ENCODE peak calls at places on chromosome 3, in eight cellular contexts. P is left cardiac atrium; L is activated CD4-positive, alpha-beta T cell treated with anti-CD3 and anti-CD28 coated beads for 24 hours; E is stimulated activated CD8-positive, alpha-beta memory T cell treated with anti-CD3 and anti-CD28 coated beads, Interleukin-15, amount 100 ng/mL, for 24 hours; V is suprapubic skin; F is HFF-Myc; A is NCI-H1436 treated with DMSO at 0.1 percent for 48 hours; O is fibroblast of pulmonary artery. K is an unnamed sample.

GRCh38 chr3:126056681-126057546 is 27.0 kb downstream of the SLC41A3 start:
- DNase-seq in L (no peak), O (peak), A (no peak), E (no peak), V (no peak), P (peak), F (no peak), K (peak)

GRCh38 chr3:59425371-59425770 is 375.5 kb upstream of the CFAP20DC start:
- DNase-seq in V (no peak), L (no peak), O (peak), A (no peak), P (no peak), F (no peak), E (no peak), K (no peak)

GRCh38 chr3:72761410-72761809 is 86.8 kb downstream of the SHQ1 start:
- DNase-seq in E (no peak), L (no peak), P (no peak), A (no peak), F (no peak), O (no peak), V (no peak), K (no peak)

GRCh38 chr3:57949779-57950618 is 58.2 kb upstream of the FLNB start:
- DNase-seq in O (no peak), V (no peak), A (no peak), E (no peak), F (no peak), P (peak), L (no peak), K (no peak)

GRCh38 chr3:193943200-193943599 is 192.7 kb upstream of the HES1 start:
- DNase-seq in F (no peak), E (no peak), V (no peak), A (no peak), L (no peak), O (no peak), P (no peak), K (no peak)

GRCh38 chr3:46710229-46710628 is 7.4 kb downstream of the PRSS50 start:
- DNase-seq in L (no peak), V (peak), P (no peak), O (no peak), A (no peak), F (no peak), E (no peak), K (no peak)

GRCh38 chr3:88882121-88882520 is 225.3 kb upstream of the EPHA3 start:
- DNase-seq in V (no peak), F (no peak), O (no peak), L (no peak), P (no peak), E (no peak), A (no peak), K (no peak)

GRCh38 chr3:13888576-13888975 is 8.7 kb upstream of the WNT7A start:
- DNase-seq in L (no peak), P (no peak), V (no peak), O (no peak), F (no peak), E (no peak), A (no peak), K (peak)

GRCh38 chr3:15964605-15965061 is 166.9 kb upstream of the ANKRD28 start:
- DNase-seq in A (no peak), L (no peak), V (no peak), P (peak), F (peak), O (peak), E (no peak), K (no peak)

GRCh38 chr3:137263982-137264777 is 306.4 kb downstream of the IL20RB start:
- DNase-seq in P (peak), E (no peak), O (no peak), A (no peak), F (no peak), L (no peak), V (no peak), K (no peak)

GRCh38 chr3:143167956-143168355 is 48.4 kb downstream of the CHST2 start:
- DNase-seq in E (no peak), L (no peak), O (peak), P (no peak), V (no peak), F (no peak), A (no peak), K (no peak)

GRCh38 chr3:53645754-53646153 is 151.3 kb downstream of the CACNA1D start:
- DNase-seq in O (no peak), V (no peak), P (no peak), A (no peak), F (no peak), E (no peak), L (no peak), K (no peak)

GRCh38 chr3:52193059-52193458 is 4.9 kb upstream of the ALAS1 start:
- DNase-seq in O (peak), L (no peak), A (no peak), F (no peak), V (no peak), P (peak), E (no peak), K (no peak)

GRCh38 chr3:30680789-30681188 is 74.4 kb downstream of the TGFBR2 start:
- DNase-seq in A (no peak), P (no peak), V (no peak), L (no peak), O (peak), E (no peak), F (peak), K (no peak)

GRCh38 chr3:15305366-15305844 is 27.0 kb downstream of the SH3BP5 start:
- DNase-seq in O (peak), E (no peak), F (no peak), L (no peak), P (no peak), V (no peak), A (no peak), K (no peak)

GRCh38 chr3:150623945-150624344 is 20.8 kb downstream of the SELENOT start:
- DNase-seq in V (no peak), L (no peak), P (no peak), F (no peak), O (no peak), E (no peak), A (no peak), K (no peak)

GRCh38 chr3:47578119-47578630 is 490 bp downstream of the CSPG5 start:
- DNase-seq in V (no peak), O (no peak), L (peak), P (peak), A (no peak), F (no peak), E (no peak), K (no peak)

GRCh38 chr3:30347679-30348216 is 258.7 kb upstream of the TGFBR2 start:
- DNase-seq in V (no peak), F (peak), L (peak), O (peak), P (no peak), E (no peak), A (no peak), K (no peak)

GRCh38 chr3:84965141-84965540 is 6.4 kb downstream of the CADM2 start:
- DNase-seq in A (no peak), F (no peak), V (no peak), E (no peak), O (peak), L (no peak), P (no peak), K (no peak)

GRCh38 chr3:147740928-147741327 is 331.8 kb downstream of the ZIC1 start:
- DNase-seq in O (no peak), L (no peak), E (no peak), V (no peak), A (no peak), F (no peak), P (no peak), K (no peak)

GRCh38 chr3:74693696-74694393 is 79.4 kb upstream of the CNTN3 start:
- DNase-seq in O (no peak), E (no peak), F (no peak), V (no peak), P (no peak), A (no peak), L (no peak), K (no peak)

GRCh38 chr3:133211449-133211848 is 173.3 kb downstream of the TMEM108 start:
- DNase-seq in E (no peak), O (peak), F (no peak), P (no peak), L (no peak), A (peak), V (no peak), K (no peak)

GRCh38 chr3:184240384-184241140 is 8.2 kb downstream of the ALG3 start:
- DNase-seq in A (no peak), F (no peak), V (no peak), P (no peak), E (no peak), O (peak), L (no peak), K (no peak)

K was measured in right atrium auricular region.